ENCODE peak calls at places on chromosomes 2 and 18, in six cellular contexts. N is transverse colon, U is GM12891, K is esophagus squamous epithelium, M is heart left ventricle, O is GM12878. Z is an unnamed sample.

GRCh38 chr2:17518212-17519154 is at the start of gene RAD51AP2:
- DNase-seq in N (peak), U (peak), K (no peak), M (peak), O (peak), Z (peak)

GRCh38 chr2:85854897-85855296 is 33.9 kb downstream of the ST3GAL5 start:
- DNase-seq in N (no peak), U (no peak), K (no peak), M (no peak), O (no peak), Z (no peak)

GRCh38 chr18:33010149-33010548 is 237.3 kb upstream of the KLHL14 start:
- DNase-seq in N (no peak), U (no peak), K (no peak), M (no peak), O (no peak), Z (no peak)

GRCh38 chr18:57980573-57981348 is 63.3 kb upstream of the NEDD4L start:
- DNase-seq in N (no peak), U (no peak), K (no peak), M (no peak), O (no peak), Z (no peak)

GRCh38 chr2:231911381-231911780 is 14.8 kb downstream of the NPPC start:
- DNase-seq in N (no peak), U (no peak), K (no peak), M (peak), O (no peak), Z (no peak)

GRCh38 chr2:205212357-205212756 is 469.9 kb upstream of the NRP2 start:
- DNase-seq in N (no peak), U (no peak), K (no peak), M (no peak), O (no peak), Z (no peak)

GRCh38 chr2:147182260-147182659 is 662.6 kb upstream of the ACVR2A start:
- DNase-seq in N (peak), U (no peak), K (no peak), M (no peak), O (peak), Z (no peak)

GRCh38 chr2:230602562-230603230 is 109.9 kb upstream of the CAB39 start:
- DNase-seq in N (peak), U (peak), K (peak), M (no peak), O (no peak), Z (no peak)

GRCh38 chr18:34929336-34929780 is 111.9 kb upstream of the MAPRE2 start:
- DNase-seq in N (no peak), U (no peak), K (no peak), M (no peak), O (no peak), Z (no peak)

GRCh38 chr2:110095994-110096633 is 19.5 kb downstream of the MALL start:
- DNase-seq in N (no peak), U (no peak), K (no peak), M (no peak), O (no peak), Z (no peak)

GRCh38 chr2:162282765-162283425 is 35.6 kb downstream of the IFIH1 start:
- DNase-seq in N (no peak), U (no peak), K (no peak), M (no peak), O (no peak), Z (no peak)

GRCh38 chr18:2961828-2962227 is 51.1 kb downstream of the LPIN2 start:
- DNase-seq in N (no peak), U (no peak), K (no peak), M (no peak), O (no peak), Z (no peak)

GRCh38 chr2:158045362-158045761 is 56.3 kb upstream of the UPP2 start:
- DNase-seq in N (peak), U (no peak), K (no peak), M (no peak), O (no peak), Z (no peak)

GRCh38 chr18:48663931-48664847 is 125.4 kb downstream of the CTIF start:
- DNase-seq in N (peak), U (peak), K (no peak), M (peak), O (no peak), Z (peak)

GRCh38 chr18:45664824-45665763 is 49.8 kb downstream of the SLC14A2 start:
- DNase-seq in N (peak), U (peak), K (peak), M (no peak), O (no peak), Z (peak)

GRCh38 chr2:187390891-187391290 is 57.2 kb downstream of the CALCRL start:
- DNase-seq in N (no peak), U (no peak), K (no peak), M (no peak), O (no peak), Z (no peak)

GRCh38 chr2:192016265-192016664 is 169.4 kb upstream of the CAVIN2 start:
- DNase-seq in N (no peak), U (no peak), K (no peak), M (no peak), O (no peak), Z (no peak)

GRCh38 chr2:47237375-47238357 is 82.6 kb upstream of the STPG4 start:
- DNase-seq in N (no peak), U (no peak), K (no peak), M (peak), O (no peak), Z (no peak)

GRCh38 chr18:3111523-3112240 is 98.7 kb upstream of the LPIN2 start:
- DNase-seq in N (no peak), U (no peak), K (no peak), M (no peak), O (no peak), Z (no peak)

GRCh38 chr2:37394263-37394662 is 49.8 kb downstream of the QPCT start:
- DNase-seq in N (no peak), U (no peak), K (no peak), M (no peak), O (no peak), Z (no peak)

GRCh38 chr18:905307-905947 is 756 bp downstream of the ADCYAP1 start:
- DNase-seq in N (no peak), U (no peak), K (no peak), M (no peak), O (no peak), Z (no peak)

GRCh38 chr2:238453842-238454241 is 27.1 kb downstream of the ASB1 start:
- DNase-seq in N (no peak), U (no peak), K (no peak), M (no peak), O (no peak), Z (no peak)

GRCh38 chr2:51013870-51014526 is 17.9 kb downstream of the NRXN1 start:
- DNase-seq in N (no peak), U (no peak), K (no peak), M (no peak), O (no peak), Z (no peak)

GRCh38 chr2:141878016-141878415 is 252.8 kb downstream of the LRP1B start:
- DNase-seq in N (no peak), U (no peak), K (no peak), M (no peak), O (no peak), Z (no peak)

GRCh38 chr2:19141234-19142004 is 217.0 kb downstream of the OSR1 start:
- DNase-seq in N (no peak), U (no peak), K (no peak), M (no peak), O (no peak), Z (no peak)

GRCh38 chr2:9364791-9365497 is 58.4 kb downstream of the ITGB1BP1 start:
- DNase-seq in N (no peak), U (no peak), K (no peak), M (no peak), O (no peak), Z (no peak)

GRCh38 chr2:99597616-99598015 is 107.8 kb upstream of the REV1 start:
- DNase-seq in N (no peak), U (no peak), K (no peak), M (no peak), O (no peak), Z (no peak)

GRCh38 chr18:50494569-50494968 is 65.3 kb upstream of the MAPK4 start:
- DNase-seq in N (no peak), U (no peak), K (no peak), M (no peak), O (no peak), Z (no peak)

GRCh38 chr18:41783879-41784278 is 171.2 kb upstream of the PIK3C3 start:
- DNase-seq in N (no peak), U (no peak), K (no peak), M (no peak), O (no peak), Z (no peak)

GRCh38 chr18:21004721-21005120 is 106.9 kb downstream of the ROCK1 start:
- DNase-seq in N (no peak), U (no peak), K (no peak), M (no peak), O (no peak), Z (no peak)

GRCh38 chr2:142131016-142131714 is at the start of gene LRP1B:
- DNase-seq in N (no peak), U (no peak), K (no peak), M (no peak), O (no peak), Z (no peak)

GRCh38 chr2:73516033-73516432 is 126.2 kb downstream of the NAT8 start:
- DNase-seq in N (no peak), U (no peak), K (no peak), M (no peak), O (no peak), Z (no peak)

GRCh38 chr2:218129756-218130155 is 3.9 kb downstream of the CXCR2 start:
- DNase-seq in N (no peak), U (no peak), K (no peak), M (no peak), O (no peak), Z (no peak)

GRCh38 chr2:161166538-161167409 is 6.5 kb downstream of the TANK start:
- DNase-seq in N (no peak), U (no peak), K (no peak), M (no peak), O (peak), Z (no peak)

GRCh38 chr18:36157441-36157840 is 27.7 kb downstream of the ELP2 start:
- DNase-seq in N (no peak), U (no peak), K (no peak), M (no peak), O (no peak), Z (no peak)

GRCh38 chr18:36162981-36163380 is 24.3 kb upstream of the MOCOS start:
- DNase-seq in N (no peak), U (no peak), K (no peak), M (no peak), O (no peak), Z (no peak)

GRCh38 chr18:36153771-36154170 is 24.1 kb downstream of the ELP2 start:
- DNase-seq in N (no peak), U (no peak), K (no peak), M (no peak), O (no peak), Z (no peak)

GRCh38 chr18:36155960-36156757 is 26.5 kb downstream of the ELP2 start:
- DNase-seq in N (no peak), U (no peak), K (no peak), M (no peak), O (no peak), Z (no peak)

GRCh38 chr18:36158261-36158867 is 28.7 kb downstream of the ELP2 start:
- DNase-seq in N (no peak), U (no peak), K (no peak), M (no peak), O (no peak), Z (no peak)
- TF ChIP-seq POLR2A in N (no peak), U (no peak), K (no peak), M (no peak), O (no peak), Z (no peak)

DNA sequence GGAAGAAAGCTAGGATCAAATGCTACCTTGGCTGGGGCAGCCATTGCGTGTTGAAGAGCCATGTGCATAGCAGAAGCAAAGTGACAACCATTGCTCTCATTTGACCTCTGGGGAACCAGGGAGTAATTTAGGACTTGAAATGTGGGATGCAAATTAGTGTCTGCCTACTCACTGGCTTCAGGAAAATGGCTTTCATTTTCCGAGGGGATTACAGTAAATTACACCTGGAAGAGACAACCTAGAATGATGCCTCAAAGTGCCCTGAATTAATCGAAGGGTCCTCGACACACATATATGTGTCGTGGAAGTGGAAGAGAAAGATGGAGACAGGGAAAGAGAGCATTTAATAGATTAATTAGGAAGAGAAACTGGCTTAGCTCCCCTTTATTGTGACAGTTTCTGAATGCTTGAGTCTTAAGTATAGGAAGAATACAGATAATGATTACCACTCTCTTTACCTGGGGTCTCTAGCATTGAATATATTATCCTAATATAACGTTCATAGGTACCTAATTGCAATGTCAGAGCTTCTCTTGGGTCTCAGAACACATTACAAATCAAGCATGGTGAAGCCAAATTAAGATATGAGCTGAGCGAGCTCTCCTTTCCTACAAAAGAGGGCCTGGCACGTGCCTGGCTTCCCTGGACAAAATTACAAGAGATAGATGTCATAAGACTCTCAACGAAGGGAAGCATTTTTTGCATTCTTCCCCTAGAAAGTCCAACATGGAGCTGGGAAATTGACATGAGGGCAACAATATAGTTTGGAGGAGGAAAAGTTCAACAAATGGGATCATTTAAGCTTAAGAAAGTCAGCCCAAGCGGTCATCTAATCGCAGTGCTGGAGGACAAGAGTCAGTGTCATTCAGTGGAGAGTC is 59.5 kb downstream of the MYCN start:
- DNase-seq in N (no peak), U (no peak), K (no peak), M (no peak), O (no peak), Z (no peak)
- TF ChIP-seq POLR2A in N (no peak), U (no peak), K (no peak), M (no peak), O (no peak), Z (no peak)

DNA sequence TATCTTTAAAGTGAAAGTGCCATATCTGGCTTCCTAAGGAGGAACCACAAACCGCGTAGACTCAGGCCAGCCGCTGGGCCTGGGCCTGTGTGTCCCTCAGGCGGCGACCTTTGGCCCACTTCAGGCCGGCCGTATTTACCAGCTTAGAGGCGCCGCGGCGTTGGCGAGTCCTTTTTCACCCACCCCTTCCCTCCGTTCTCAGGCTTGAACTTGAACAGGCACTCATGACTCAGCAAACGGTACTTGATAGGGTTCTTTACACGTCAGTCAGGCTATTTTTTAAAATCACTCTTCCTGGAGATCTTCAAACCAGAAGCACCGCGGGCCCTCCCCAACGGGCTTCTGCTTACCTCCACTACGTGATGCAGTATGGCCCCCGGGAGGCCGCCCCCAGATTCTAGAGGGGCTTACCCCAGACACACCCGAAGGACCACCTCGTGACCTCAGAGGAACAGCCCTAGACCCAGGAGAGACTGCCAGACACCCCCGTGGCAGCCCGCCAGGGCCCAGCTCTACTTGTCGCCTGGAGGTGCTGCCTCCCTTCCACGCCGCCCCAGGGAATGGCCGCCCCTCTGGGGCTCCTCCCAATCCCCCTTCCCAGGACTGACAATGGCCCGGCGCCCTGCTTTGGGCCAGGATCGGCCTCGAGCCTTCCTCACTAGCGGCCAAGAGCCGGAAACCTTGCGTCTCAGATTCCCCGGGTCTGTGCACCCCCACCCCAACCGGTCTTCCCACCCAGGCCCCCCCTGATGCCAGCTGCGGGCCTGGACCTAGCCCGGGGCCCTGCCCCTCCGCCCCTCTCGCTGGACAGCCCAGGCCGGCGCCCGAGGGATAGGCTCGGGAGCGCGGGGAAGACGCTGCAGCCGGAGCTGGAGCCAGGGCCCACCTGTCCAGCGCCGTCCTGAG is 33.8 kb upstream of the IMPA2 start:
- DNase-seq in N (peak), U (peak), K (peak), M (peak), O (peak), Z (peak)
- TF ChIP-seq POLR2A in N (peak), U (no peak), K (peak), M (peak), O (peak), Z (no peak)

GRCh38 chr18:77132369-77133050 is at the start of gene MBP:
- DNase-seq in N (peak), U (peak), K (peak), M (peak), O (no peak), Z (peak)
- TF ChIP-seq POLR2A in N (peak), U (no peak), K (peak), M (peak), O (peak), Z (peak)

GRCh38 chr2:23994567-23994966 is 15.3 kb upstream of the MFSD2B start:
- DNase-seq in N (no peak), U (no peak), K (no peak), M (no peak), O (no peak), Z (no peak)

GRCh38 chr2:23988371-23988770 is 21.5 kb upstream of the MFSD2B start:
- DNase-seq in N (no peak), U (no peak), K (no peak), M (no peak), O (no peak), Z (no peak)

GRCh38 chr2:23993736-23994269 is 16.1 kb upstream of the MFSD2B start:
- DNase-seq in N (no peak), U (no peak), K (no peak), M (no peak), O (no peak), Z (no peak)

DNA sequence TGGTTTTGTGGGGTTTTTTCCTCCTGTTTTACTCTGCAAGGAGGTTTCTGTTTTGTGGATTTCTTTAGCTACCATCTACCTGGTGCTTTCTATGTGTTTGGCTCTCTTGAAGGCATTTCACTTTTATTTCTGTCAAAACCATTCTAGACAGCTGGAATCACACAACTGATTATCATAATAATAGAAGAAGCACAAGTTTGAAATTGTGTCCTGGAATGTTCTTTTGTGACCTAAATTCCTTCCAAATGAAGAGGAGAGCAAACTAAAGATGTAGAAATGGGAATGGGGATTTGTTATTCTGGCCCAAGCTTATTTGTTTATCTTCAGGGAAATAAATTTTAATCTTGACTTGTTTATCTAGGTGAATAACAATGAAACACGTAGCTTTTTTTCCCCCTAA is 17.0 kb upstream of the MFSD2B start:
- DNase-seq in N (no peak), U (no peak), K (no peak), M (no peak), O (no peak), Z (no peak)
- TF ChIP-seq POLR2A in N (no peak), U (no peak), K (no peak), M (no peak), O (no peak), Z (no peak)